ENCODE peak calls at places on chromosomes 1 and 21, in nine cellular contexts. E, K, S, R, Y, C, W, O and Q are unnamed samples.

GRCh38 chr1:226981838-226982237 is 41.7 kb downstream of the COQ8A start:
- DNase-seq in O (no peak), S (no peak), C (no peak), W (no peak), E (no peak), Y (no peak), R (no peak), K (no peak), Q (no peak)

GRCh38 chr1:64171797-64172281 is 31.6 kb upstream of the UBE2U start:
- DNase-seq in E (no peak), S (no peak), R (no peak), W (no peak), K (no peak), Y (no peak), O (no peak), C (no peak), Q (no peak)

GRCh38 chr1:201267481-201268229 is 15.7 kb upstream of the PKP1 start:
- DNase-seq in Y (no peak), E (no peak), W (no peak), R (peak; percentile 20), O (no peak), C (no peak), S (no peak), K (peak; percentile 8), Q (peak; percentile 25)

GRCh38 chr1:192601145-192602048 is 25.8 kb downstream of the RGS1 start:
- DNase-seq in R (no peak), S (no peak), K (no peak), C (no peak), O (no peak), Y (no peak), W (no peak), E (no peak), Q (no peak)

GRCh38 chr1:93344886-93345632 is 648 bp upstream of the DR1 start:
- DNase-seq in S (no peak), O (peak; percentile 10), W (no peak), E (no peak), R (no peak), C (no peak), K (no peak), Y (no peak), Q (no peak)

GRCh38 chr1:181551249-181551648 is 67.9 kb downstream of the CACNA1E start:
- DNase-seq in S (peak; percentile 14), K (no peak), C (no peak), W (no peak), O (no peak), R (no peak), E (peak; percentile 29), Y (no peak), Q (no peak)

GRCh38 chr1:41900611-41901444 is 17.9 kb downstream of the HIVEP3 start:
- DNase-seq in R (no peak), S (no peak), C (no peak), W (no peak), O (no peak), Y (no peak), K (no peak), E (no peak), Q (peak; percentile 39)

GRCh38 chr1:3672231-3672970 is 20.1 kb downstream of the TP73 start:
- DNase-seq in Y (peak; percentile 26), E (no peak), W (no peak), C (no peak), K (no peak), R (no peak), S (no peak), O (no peak), Q (no peak)

GRCh38 chr1:224670506-224670905 is 54.4 kb downstream of the CNIH3 start:
- DNase-seq in C (no peak), R (no peak), K (no peak), Y (no peak), W (no peak), O (no peak), S (no peak), E (no peak), Q (no peak)

GRCh38 chr21:16838330-16838729 is 674.5 kb upstream of the CXADR start:
- DNase-seq in E (no peak), R (no peak), W (no peak), K (no peak), O (no peak), C (no peak), Y (no peak), S (no peak), Q (no peak)

GRCh38 chr1:12613180-12613579 is 4.8 kb downstream of the DHRS3 start:
- DNase-seq in E (no peak), S (no peak), R (no peak), K (no peak), O (no peak), Y (no peak), C (no peak), W (no peak), Q (no peak)